ENCODE peak calls at places on chromosomes 11 and 22, in ten cellular contexts. One of them, this sample, is unnamed.

GRCh38 chr11:39570526-39570925 is 1888.9 kb downstream of the LRRC4C start:
- DNase-seq in pancreas: no peak
- DNase-seq in tibial nerve: no peak
- DNase-seq in glutamatergic neuron: no peak
- DNase-seq in IMR-90: no peak
- DNase-seq in OCI-LY7: no peak
- DNase-seq in cardiac fibroblast: no peak
- DNase-seq in heart right ventricle: no peak
- DNase-seq in HCT116: no peak
- DNase-seq in left ventricle myocardium inferior: no peak
- DNase-seq in this sample: no peak

GRCh38 chr11:36619502-36619901 is 21.5 kb upstream of the RAG2 start:
- DNase-seq in pancreas: no peak
- DNase-seq in tibial nerve: no peak
- DNase-seq in glutamatergic neuron: no peak
- DNase-seq in IMR-90: no peak
- DNase-seq in OCI-LY7: no peak
- DNase-seq in cardiac fibroblast: peak; percentile 19
- DNase-seq in heart right ventricle: no peak
- DNase-seq in HCT116: no peak
- DNase-seq in left ventricle myocardium inferior: no peak
- DNase-seq in this sample: no peak

GRCh38 chr11:70226967-70227366 is 23.9 kb downstream of the FADD start:
- DNase-seq in pancreas: no peak
- DNase-seq in tibial nerve: no peak
- DNase-seq in glutamatergic neuron: peak; percentile 44
- DNase-seq in IMR-90: no peak
- DNase-seq in OCI-LY7: no peak
- DNase-seq in cardiac fibroblast: no peak
- DNase-seq in heart right ventricle: no peak
- DNase-seq in HCT116: peak; percentile 23
- DNase-seq in left ventricle myocardium inferior: no peak
- DNase-seq in this sample: peak; percentile 18

GRCh38 chr11:104916442-104916841 is 18.2 kb upstream of the CASP12 start:
- DNase-seq in pancreas: no peak
- DNase-seq in tibial nerve: no peak
- DNase-seq in glutamatergic neuron: no peak
- DNase-seq in IMR-90: peak; percentile 56
- DNase-seq in OCI-LY7: no peak
- DNase-seq in cardiac fibroblast: no peak
- DNase-seq in heart right ventricle: no peak
- DNase-seq in HCT116: no peak
- DNase-seq in left ventricle myocardium inferior: no peak
- DNase-seq in this sample: no peak

GRCh38 chr11:115996125-115996807 is 492.1 kb upstream of the CADM1 start:
- DNase-seq in pancreas: no peak
- DNase-seq in tibial nerve: no peak
- DNase-seq in glutamatergic neuron: no peak
- DNase-seq in IMR-90: no peak
- DNase-seq in OCI-LY7: peak; percentile 45
- DNase-seq in cardiac fibroblast: no peak
- DNase-seq in heart right ventricle: no peak
- DNase-seq in HCT116: no peak
- DNase-seq in left ventricle myocardium inferior: no peak
- DNase-seq in this sample: no peak

GRCh38 chr11:57476883-57477506 is 16.7 kb downstream of the RTN4RL2 start:
- DNase-seq in pancreas: peak; percentile 87
- DNase-seq in tibial nerve: no peak
- DNase-seq in glutamatergic neuron: peak; percentile 49
- DNase-seq in IMR-90: peak; percentile 17
- DNase-seq in OCI-LY7: peak; percentile 48
- DNase-seq in cardiac fibroblast: no peak
- DNase-seq in heart right ventricle: peak; percentile 36
- DNase-seq in HCT116: no peak
- DNase-seq in left ventricle myocardium inferior: no peak
- DNase-seq in this sample: peak; percentile 49

GRCh38 chr11:38460901-38461300 is 1862.9 kb upstream of the RAG2 start:
- DNase-seq in pancreas: no peak
- DNase-seq in tibial nerve: peak; percentile 22
- DNase-seq in glutamatergic neuron: peak; percentile 23
- DNase-seq in IMR-90: peak; percentile 41
- DNase-seq in OCI-LY7: no peak
- DNase-seq in cardiac fibroblast: peak; percentile 94
- DNase-seq in heart right ventricle: peak; percentile 27
- DNase-seq in HCT116: no peak
- DNase-seq in left ventricle myocardium inferior: peak; percentile 21
- DNase-seq in this sample: no peak

GRCh38 chr22:41478891-41479521 is 10.1 kb downstream of the ACO2 start:
- DNase-seq in pancreas: no peak
- DNase-seq in tibial nerve: peak; percentile 45
- DNase-seq in glutamatergic neuron: peak; percentile 29
- DNase-seq in IMR-90: peak; percentile 59
- DNase-seq in OCI-LY7: no peak
- DNase-seq in cardiac fibroblast: peak; percentile 43
- DNase-seq in heart right ventricle: no peak
- DNase-seq in HCT116: no peak
- DNase-seq in left ventricle myocardium inferior: no peak
- DNase-seq in this sample: peak; percentile 32

GRCh38 chr11:126914941-126915340 is 85.6 kb downstream of the KIRREL3 start:
- DNase-seq in pancreas: no peak
- DNase-seq in tibial nerve: no peak
- DNase-seq in glutamatergic neuron: no peak
- DNase-seq in IMR-90: peak; percentile 90
- DNase-seq in OCI-LY7: no peak
- DNase-seq in cardiac fibroblast: peak; percentile 29
- DNase-seq in heart right ventricle: no peak
- DNase-seq in HCT116: no peak
- DNase-seq in left ventricle myocardium inferior: no peak
- DNase-seq in this sample: no peak

GRCh38 chr11:126246636-126247035 is 22.1 kb downstream of the SRPRA start:
- DNase-seq in pancreas: no peak
- DNase-seq in tibial nerve: no peak
- DNase-seq in glutamatergic neuron: no peak
- DNase-seq in IMR-90: peak; percentile 59
- DNase-seq in OCI-LY7: no peak
- DNase-seq in cardiac fibroblast: peak; percentile 67
- DNase-seq in heart right ventricle: no peak
- DNase-seq in HCT116: no peak
- DNase-seq in left ventricle myocardium inferior: no peak
- DNase-seq in this sample: no peak

GRCh38 chr11:120525285-120526085 is 13.9 kb downstream of the GRIK4 start:
- DNase-seq in pancreas: no peak
- DNase-seq in tibial nerve: no peak
- DNase-seq in glutamatergic neuron: no peak
- DNase-seq in IMR-90: no peak
- DNase-seq in OCI-LY7: no peak
- DNase-seq in cardiac fibroblast: no peak
- DNase-seq in heart right ventricle: no peak
- DNase-seq in HCT116: no peak
- DNase-seq in left ventricle myocardium inferior: no peak
- DNase-seq in this sample: no peak

GRCh38 chr22:43231724-43232034 is 44.7 kb upstream of the TTLL12 start:
- DNase-seq in pancreas: no peak
- DNase-seq in tibial nerve: no peak
- DNase-seq in glutamatergic neuron: no peak
- DNase-seq in IMR-90: no peak
- DNase-seq in OCI-LY7: no peak
- DNase-seq in cardiac fibroblast: no peak
- DNase-seq in heart right ventricle: no peak
- DNase-seq in HCT116: no peak
- DNase-seq in left ventricle myocardium inferior: no peak
- DNase-seq in this sample: no peak

GRCh38 chr22:50445071-50445879 is 29.6 kb downstream of the SBF1 start:
- DNase-seq in pancreas: peak; percentile 66
- DNase-seq in tibial nerve: no peak
- DNase-seq in glutamatergic neuron: peak; percentile 5
- DNase-seq in IMR-90: no peak
- DNase-seq in OCI-LY7: peak; percentile 70
- DNase-seq in cardiac fibroblast: no peak
- DNase-seq in heart right ventricle: no peak
- DNase-seq in HCT116: no peak
- DNase-seq in left ventricle myocardium inferior: no peak
- DNase-seq in this sample: peak; percentile 72

GRCh38 chr11:43738600-43739409 is 58.3 kb downstream of the HSD17B12 start:
- DNase-seq in pancreas: no peak
- DNase-seq in tibial nerve: no peak
- DNase-seq in glutamatergic neuron: no peak
- DNase-seq in IMR-90: peak; percentile 90
- DNase-seq in OCI-LY7: no peak
- DNase-seq in cardiac fibroblast: peak; percentile 89
- DNase-seq in heart right ventricle: peak; percentile 42
- DNase-seq in HCT116: peak; percentile 2
- DNase-seq in left ventricle myocardium inferior: no peak
- DNase-seq in this sample: no peak

GRCh38 chr11:68525930-68526329 is 65.4 kb downstream of the PPP6R3 start:
- DNase-seq in pancreas: no peak
- DNase-seq in tibial nerve: no peak
- DNase-seq in glutamatergic neuron: no peak
- DNase-seq in IMR-90: peak; percentile 47
- DNase-seq in OCI-LY7: no peak
- DNase-seq in cardiac fibroblast: peak; percentile 55
- DNase-seq in heart right ventricle: no peak
- DNase-seq in HCT116: no peak
- DNase-seq in left ventricle myocardium inferior: no peak
- DNase-seq in this sample: no peak

GRCh38 chr11:122226810-122227379 is 110.9 kb upstream of the BLID start:
- DNase-seq in pancreas: no peak
- DNase-seq in tibial nerve: no peak
- DNase-seq in glutamatergic neuron: no peak
- DNase-seq in IMR-90: no peak
- DNase-seq in OCI-LY7: no peak
- DNase-seq in cardiac fibroblast: peak; percentile 19
- DNase-seq in heart right ventricle: no peak
- DNase-seq in HCT116: no peak
- DNase-seq in left ventricle myocardium inferior: no peak
- DNase-seq in this sample: no peak

GRCh38 chr11:45017329-45017728 is 66.6 kb upstream of the TP53I11 start:
- DNase-seq in pancreas: no peak
- DNase-seq in tibial nerve: no peak
- DNase-seq in glutamatergic neuron: no peak
- DNase-seq in IMR-90: no peak
- DNase-seq in OCI-LY7: no peak
- DNase-seq in cardiac fibroblast: no peak
- DNase-seq in heart right ventricle: no peak
- DNase-seq in HCT116: no peak
- DNase-seq in left ventricle myocardium inferior: no peak
- DNase-seq in this sample: no peak

GRCh38 chr22:24189249-24190158 is 8.2 kb downstream of the SUSD2 start:
- DNase-seq in pancreas: peak; percentile 89
- DNase-seq in tibial nerve: peak; percentile 84
- DNase-seq in glutamatergic neuron: peak; percentile 78
- DNase-seq in IMR-90: peak; percentile 50
- DNase-seq in OCI-LY7: peak; percentile 59
- DNase-seq in cardiac fibroblast: peak; percentile 78
- DNase-seq in heart right ventricle: peak; percentile 73
- DNase-seq in HCT116: no peak
- DNase-seq in left ventricle myocardium inferior: peak; percentile 79
- DNase-seq in this sample: peak; percentile 64

GRCh38 chr11:135036488-135037297 is 624.7 kb upstream of the B3GAT1 start:
- DNase-seq in pancreas: no peak
- DNase-seq in tibial nerve: no peak
- DNase-seq in glutamatergic neuron: no peak
- DNase-seq in IMR-90: no peak
- DNase-seq in OCI-LY7: no peak
- DNase-seq in cardiac fibroblast: no peak
- DNase-seq in heart right ventricle: no peak
- DNase-seq in HCT116: no peak
- DNase-seq in left ventricle myocardium inferior: no peak
- DNase-seq in this sample: no peak

GRCh38 chr11:135035282-135035681 is 623.2 kb upstream of the B3GAT1 start:
- DNase-seq in pancreas: no peak
- DNase-seq in tibial nerve: no peak
- DNase-seq in glutamatergic neuron: no peak
- DNase-seq in IMR-90: no peak
- DNase-seq in OCI-LY7: no peak
- DNase-seq in cardiac fibroblast: no peak
- DNase-seq in heart right ventricle: no peak
- DNase-seq in HCT116: no peak
- DNase-seq in left ventricle myocardium inferior: no peak
- DNase-seq in this sample: no peak

GRCh38 chr11:135037828-135038227 is 625.8 kb upstream of the B3GAT1 start:
- DNase-seq in pancreas: no peak
- DNase-seq in tibial nerve: no peak
- DNase-seq in glutamatergic neuron: no peak
- DNase-seq in IMR-90: no peak
- DNase-seq in OCI-LY7: no peak
- DNase-seq in cardiac fibroblast: no peak
- DNase-seq in heart right ventricle: no peak
- DNase-seq in HCT116: no peak
- DNase-seq in left ventricle myocardium inferior: no peak
- DNase-seq in this sample: no peak

GRCh38 chr11:135033545-135033944 is 621.5 kb upstream of the B3GAT1 start:
- DNase-seq in pancreas: no peak
- DNase-seq in tibial nerve: no peak
- DNase-seq in glutamatergic neuron: peak; percentile 57
- DNase-seq in IMR-90: no peak
- DNase-seq in OCI-LY7: no peak
- DNase-seq in cardiac fibroblast: peak; percentile 1
- DNase-seq in heart right ventricle: peak; percentile 10
- DNase-seq in HCT116: no peak
- DNase-seq in left ventricle myocardium inferior: no peak
- DNase-seq in this sample: no peak
- TF ChIP-seq CTCF in pancreas: no peak
- TF ChIP-seq CTCF in tibial nerve: no peak
- TF ChIP-seq CTCF in glutamatergic neuron: no peak
- TF ChIP-seq CTCF in IMR-90: no peak
- TF ChIP-seq CTCF in OCI-LY7: no peak
- TF ChIP-seq CTCF in cardiac fibroblast: no peak
- TF ChIP-seq CTCF in heart right ventricle: peak; percentile 52
- TF ChIP-seq CTCF in HCT116: peak; percentile 33
- TF ChIP-seq CTCF in left ventricle myocardium inferior: peak; percentile 58
- TF ChIP-seq CTCF in this sample: no peak

GRCh38 chr11:102309621-102310541 is 7.4 kb upstream of the BIRC3 start:
- DNase-seq in pancreas: no peak
- DNase-seq in tibial nerve: no peak
- DNase-seq in glutamatergic neuron: no peak
- DNase-seq in IMR-90: no peak
- DNase-seq in OCI-LY7: no peak
- DNase-seq in cardiac fibroblast: no peak
- DNase-seq in heart right ventricle: no peak
- DNase-seq in HCT116: no peak
- DNase-seq in left ventricle myocardium inferior: no peak
- DNase-seq in this sample: peak; percentile 38
- TF ChIP-seq CTCF in pancreas: no peak
- TF ChIP-seq CTCF in tibial nerve: no peak
- TF ChIP-seq CTCF in glutamatergic neuron: no peak
- TF ChIP-seq CTCF in IMR-90: no peak
- TF ChIP-seq CTCF in OCI-LY7: peak; percentile 61
- TF ChIP-seq CTCF in cardiac fibroblast: no peak
- TF ChIP-seq CTCF in heart right ventricle: peak; percentile 16
- TF ChIP-seq CTCF in HCT116: peak; percentile 46
- TF ChIP-seq CTCF in left ventricle myocardium inferior: no peak
- TF ChIP-seq CTCF in this sample: no peak

GRCh38 chr11:58618215-58618614 is 4.2 kb upstream of the CNTF start:
- DNase-seq in pancreas: no peak
- DNase-seq in tibial nerve: no peak
- DNase-seq in glutamatergic neuron: no peak
- DNase-seq in IMR-90: no peak
- DNase-seq in OCI-LY7: peak; percentile 12
- DNase-seq in cardiac fibroblast: no peak
- DNase-seq in heart right ventricle: no peak
- DNase-seq in HCT116: no peak
- DNase-seq in left ventricle myocardium inferior: no peak
- DNase-seq in this sample: peak; percentile 15
- TF ChIP-seq CTCF in pancreas: no peak
- TF ChIP-seq CTCF in tibial nerve: no peak
- TF ChIP-seq CTCF in glutamatergic neuron: no peak
- TF ChIP-seq CTCF in IMR-90: peak; percentile 1
- TF ChIP-seq CTCF in OCI-LY7: peak; percentile 62
- TF ChIP-seq CTCF in cardiac fibroblast: peak; percentile 10
- TF ChIP-seq CTCF in heart right ventricle: peak; percentile 48
- TF ChIP-seq CTCF in HCT116: peak; percentile 11
- TF ChIP-seq CTCF in left ventricle myocardium inferior: peak; percentile 43
- TF ChIP-seq CTCF in this sample: peak; percentile 17

GRCh38 chr22:37259540-37260029 is 15.5 kb upstream of the RAC2 start:
- DNase-seq in pancreas: no peak
- DNase-seq in tibial nerve: no peak
- DNase-seq in glutamatergic neuron: no peak
- DNase-seq in IMR-90: peak; percentile 61
- DNase-seq in OCI-LY7: peak; percentile 33
- DNase-seq in cardiac fibroblast: peak; percentile 70
- DNase-seq in heart right ventricle: no peak
- DNase-seq in HCT116: peak; percentile 54
- DNase-seq in left ventricle myocardium inferior: no peak
- DNase-seq in this sample: no peak
- TF ChIP-seq CTCF in pancreas: no peak
- TF ChIP-seq CTCF in tibial nerve: peak; percentile 30
- TF ChIP-seq CTCF in glutamatergic neuron: peak; percentile 36
- TF ChIP-seq CTCF in IMR-90: peak; percentile 73
- TF ChIP-seq CTCF in OCI-LY7: peak; percentile 83
- TF ChIP-seq CTCF in cardiac fibroblast: peak; percentile 75
- TF ChIP-seq CTCF in heart right ventricle: peak; percentile 47
- TF ChIP-seq CTCF in HCT116: peak; percentile 81
- TF ChIP-seq CTCF in left ventricle myocardium inferior: peak; percentile 36
- TF ChIP-seq CTCF in this sample: peak; percentile 31